ENCODE peak calls at places on chromosome 13, in ten cellular contexts. U is T-helper 9 cell, G is NCI-H748 treated with DMSO at 0.1 percent for 48 hours, J is skeletal muscle cell, P is GM03348, I is anterior cingulate cortex, E is KBM-7, O is AG08396, X is NCI-H1105, L is astrocyte of the spinal cord. S is an unnamed sample.

GRCh38 chr13:109569938-109570711 is 216.3 kb downstream of the IRS2 start:
- DNase-seq in P (no peak), L (no peak), J (no peak), O (no peak), U (peak), G (no peak), E (no peak), I (no peak), X (no peak), S (no peak)

GRCh38 chr13:79722885-79723445 is 242.0 kb downstream of the NDFIP2 start:
- DNase-seq in P (no peak), O (no peak), I (no peak), J (no peak), L (no peak), X (no peak), U (no peak), E (no peak), G (no peak), S (no peak)

GRCh38 chr13:113941571-113942191 is 32.2 kb downstream of the C13orf46 start:
- DNase-seq in U (no peak), O (no peak), E (no peak), I (no peak), J (no peak), P (no peak), G (no peak), X (peak), L (peak), S (no peak)

GRCh38 chr13:59522652-59523051 is 641.1 kb downstream of the DIAPH3 start:
- DNase-seq in G (no peak), U (no peak), O (no peak), J (no peak), X (no peak), P (no peak), L (no peak), E (no peak), I (no peak), S (no peak)

GRCh38 chr13:40060318-40061007 is 405.0 kb downstream of the COG6 start:
- DNase-seq in E (no peak), O (no peak), L (peak), P (peak), X (peak), G (no peak), I (no peak), U (no peak), J (peak), S (peak)

GRCh38 chr13:27644302-27644701 is 22.6 kb downstream of the POLR1D start:
- DNase-seq in J (peak), L (peak), G (no peak), X (no peak), U (no peak), I (no peak), P (peak), E (no peak), O (peak), S (peak)

GRCh38 chr13:67186985-67187569 is 43.1 kb downstream of the PCDH9 start:
- DNase-seq in G (no peak), L (peak), J (no peak), I (no peak), X (no peak), O (no peak), E (no peak), P (no peak), U (no peak), S (no peak)

GRCh38 chr13:77580748-77581147 is 45.2 kb downstream of the SCEL start:
- DNase-seq in E (no peak), L (no peak), O (no peak), J (no peak), I (no peak), U (no peak), X (no peak), P (no peak), G (no peak), S (no peak)

GRCh38 chr13:42176286-42176685 is 95.7 kb upstream of the AKAP11 start:
- DNase-seq in P (no peak), X (no peak), U (no peak), E (no peak), G (no peak), I (no peak), J (no peak), L (no peak), O (no peak), S (no peak)

GRCh38 chr13:46211521-46212351 is at the start of gene LRRC63:
- DNase-seq in X (peak), P (peak), I (peak), J (no peak), L (peak), O (peak), E (peak), G (peak), U (peak), S (peak)

GRCh38 chr13:79456051-79456450 is 24.9 kb upstream of the NDFIP2 start:
- DNase-seq in J (no peak), E (no peak), P (no peak), X (no peak), I (no peak), L (no peak), U (no peak), O (no peak), G (no peak), S (no peak)

GRCh38 chr13:73514208-73514607 is 455.4 kb downstream of the KLF5 start:
- DNase-seq in J (no peak), U (no peak), I (no peak), L (no peak), X (no peak), G (no peak), O (no peak), E (no peak), P (no peak), S (no peak)

S was measured in NCI-H524.